ENCODE peak calls at places on chromosome 9, in six cellular contexts. U is neuronal stem cell, L is H9, Q is IMR-90, W is mesendoderm, A is H1. I is an unnamed sample. For H3K4me1, the result is how much of the 10 kb centered on the place peaks cover.

GRCh38 chr9:127788337-127789011 is 2.6 kb downstream of the CDK9 start:
- DNase-seq in U (no peak), L (no peak), Q (no peak), W (no peak), A (no peak), I (no peak)

GRCh38 chr9:133632806-133633680 is 3.1 kb upstream of the DBH start:
- DNase-seq in U (no peak), L (no peak), Q (no peak), W (no peak), A (no peak), I (no peak)

GRCh38 chr9:87324613-87325194 is 173.0 kb upstream of the DAPK1 start:
- DNase-seq in U (peak), L (no peak), Q (peak), W (peak), A (no peak), I (peak)

GRCh38 chr9:115939065-115939765 is 214.4 kb upstream of the PAPPA start:
- DNase-seq in U (no peak), L (no peak), Q (peak), W (no peak), A (no peak), I (peak)

GRCh38 chr9:132645711-132646110 is 24.1 kb downstream of the DDX31 start:
- DNase-seq in U (no peak), L (no peak), Q (no peak), W (no peak), A (no peak), I (no peak)

GRCh38 chr9:126470251-126470993 is 143.3 kb upstream of the LMX1B start:
- DNase-seq in U (no peak), L (no peak), Q (no peak), W (no peak), A (no peak), I (no peak)

GRCh38 chr9:86903461-86904010 is 43.8 kb downstream of the GAS1 start:
- DNase-seq in U (no peak), L (peak), Q (no peak), W (no peak), A (peak), I (no peak)

GRCh38 chr9:5832093-5832542 is 799 bp downstream of the ERMP1 start:
- DNase-seq in U (no peak), L (no peak), Q (no peak), W (no peak), A (no peak), I (no peak)

GRCh38 chr9:113542016-113542415 is 78.5 kb downstream of the RGS3 start:
- DNase-seq in U (no peak), L (no peak), Q (no peak), W (no peak), A (no peak), I (no peak)

GRCh38 chr9:80492221-80492620 is 920.5 kb downstream of the TLE4 start:
- DNase-seq in U (no peak), L (no peak), Q (peak), W (peak), A (no peak), I (no peak)

GRCh38 chr9:77475641-77476473 is 172.3 kb downstream of the GNA14 start:
- DNase-seq in U (no peak), L (no peak), Q (peak), W (no peak), A (no peak), I (no peak)

GRCh38 chr9:100679834-100680233 is 102.0 kb downstream of the CAVIN4 start:
- DNase-seq in U (no peak), L (no peak), Q (no peak), W (no peak), A (no peak), I (no peak)

GRCh38 chr9:109894921-109895758 is 115.1 kb downstream of the PALM2AKAP2 start:
- DNase-seq in U (no peak), L (no peak), Q (peak), W (no peak), A (no peak), I (peak)

GRCh38 chr9:106890621-106891020 is 27.7 kb downstream of the ZNF462 start:
- DNase-seq in U (no peak), L (no peak), Q (no peak), W (no peak), A (no peak), I (no peak)

GRCh38 chr9:70229026-70229425 is 29.8 kb upstream of the SMC5 start:
- DNase-seq in U (no peak), L (no peak), Q (no peak), W (no peak), A (no peak), I (no peak)

GRCh38 chr9:116081437-116082110 is 72.0 kb upstream of the PAPPA start:
- DNase-seq in U (no peak), L (no peak), Q (no peak), W (no peak), A (no peak), I (no peak)

GRCh38 chr9:118302721-118303120 is 598.5 kb downstream of the TLR4 start:
- DNase-seq in U (no peak), L (no peak), Q (no peak), W (no peak), A (no peak), I (peak)

GRCh38 chr9:117546894-117547293 is 132.0 kb upstream of the ASTN2 start:
- DNase-seq in U (no peak), L (peak), Q (no peak), W (peak), A (no peak), I (no peak)

GRCh38 chr9:89458768-89459496 is 39.0 kb downstream of the SEMA4D start:
- DNase-seq in U (no peak), L (no peak), Q (no peak), W (peak), A (no peak), I (no peak)

GRCh38 chr9:105063665-105064247 is 135.8 kb upstream of the ABCA1 start:
- DNase-seq in U (no peak), L (no peak), Q (peak), W (no peak), A (no peak), I (peak)

GRCh38 chr9:22156586-22156985 is 147.5 kb upstream of the CDKN2B start:
- DNase-seq in U (no peak), L (no peak), Q (no peak), W (no peak), A (no peak), I (no peak)

GRCh38 chr9:22157271-22157670 is 148.2 kb upstream of the CDKN2B start:
- DNase-seq in U (no peak), L (no peak), Q (peak), W (peak), A (no peak), I (no peak)

GRCh38 chr9:22158275-22158674 is 149.2 kb upstream of the CDKN2B start:
- DNase-seq in U (no peak), L (no peak), Q (peak), W (no peak), A (no peak), I (no peak)

GRCh38 chr9:22157831-22158230 is 148.7 kb upstream of the CDKN2B start:
- DNase-seq in U (no peak), L (no peak), Q (no peak), W (no peak), A (no peak), I (no peak)

DNA sequence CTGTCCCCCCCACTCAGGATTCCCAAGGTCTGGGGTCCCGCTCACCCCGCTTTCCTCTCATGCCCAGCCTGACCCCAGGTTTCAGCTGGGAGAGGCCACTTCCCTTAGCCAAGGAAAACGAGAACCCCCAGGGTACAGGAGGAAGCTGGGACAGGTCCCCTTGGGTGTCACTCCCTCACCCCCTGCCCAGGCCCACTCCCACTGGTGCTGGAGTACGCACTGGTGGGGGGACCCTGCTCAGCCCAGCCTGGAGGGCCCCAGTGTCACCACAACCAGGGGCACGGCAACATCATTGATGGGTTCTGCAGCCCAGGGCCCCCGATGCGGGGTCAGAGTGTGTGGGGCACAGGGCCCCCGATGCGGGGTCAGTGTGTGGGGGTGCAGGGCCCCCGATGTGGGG is 145.0 kb upstream of the CDKN2B start:
- DNase-seq in U (no peak), L (no peak), Q (no peak), W (no peak), A (no peak), I (no peak)
- H2BK5ac ChIP-seq in U (no peak), L (no peak), Q (no peak), W (no peak), A (no peak), I (no peak)

DNA sequence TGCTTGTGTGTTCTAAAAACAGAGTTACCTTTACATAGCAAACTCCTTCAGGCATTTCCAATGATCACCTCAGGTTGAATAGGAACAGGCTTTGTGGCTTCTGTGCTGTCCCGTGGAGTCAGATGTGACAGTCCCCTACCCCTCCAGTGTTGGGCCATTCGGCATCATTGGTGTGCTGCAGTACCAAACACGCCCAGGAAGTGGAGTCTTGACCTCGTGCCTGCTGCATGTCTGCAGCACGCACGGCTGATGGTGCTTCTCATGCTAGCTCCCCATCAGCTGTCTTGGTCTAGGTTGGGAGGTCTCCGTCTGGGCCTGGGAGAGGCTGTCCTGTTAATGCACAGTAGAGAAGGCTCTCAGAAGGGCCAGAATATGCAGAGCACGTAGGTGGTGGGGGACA is 42.5 kb upstream of the PHF2 start:
- DNase-seq in U (no peak), L (peak), Q (no peak), W (peak), A (no peak), I (no peak)
- H2BK15ac ChIP-seq in U (no peak), L (no peak), Q (no peak), W (no peak), A (no peak), I (no peak)

GRCh38 chr9:20528253-20528652 is 94.0 kb downstream of the MLLT3 start:
- DNase-seq in U (no peak), L (no peak), Q (no peak), W (no peak), A (no peak), I (no peak)

GRCh38 chr9:20532584-20532983 is 89.7 kb downstream of the MLLT3 start:
- DNase-seq in U (no peak), L (no peak), Q (no peak), W (no peak), A (no peak), I (no peak)

GRCh38 chr9:20524776-20525175 is 97.5 kb downstream of the MLLT3 start:
- DNase-seq in U (no peak), L (peak), Q (no peak), W (peak), A (peak), I (no peak)

GRCh38 chr9:20526500-20527319 is 95.6 kb downstream of the MLLT3 start:
- DNase-seq in U (no peak), L (no peak), Q (peak), W (peak), A (no peak), I (peak)

GRCh38 chr9:20529837-20530236 is 92.5 kb downstream of the MLLT3 start:
- DNase-seq in U (no peak), L (no peak), Q (no peak), W (no peak), A (no peak), I (no peak)
- H3K4me1 ChIP-seq in U (under half), L (under half), Q (under half), W (under half), A (under half), I (under half)

DNA sequence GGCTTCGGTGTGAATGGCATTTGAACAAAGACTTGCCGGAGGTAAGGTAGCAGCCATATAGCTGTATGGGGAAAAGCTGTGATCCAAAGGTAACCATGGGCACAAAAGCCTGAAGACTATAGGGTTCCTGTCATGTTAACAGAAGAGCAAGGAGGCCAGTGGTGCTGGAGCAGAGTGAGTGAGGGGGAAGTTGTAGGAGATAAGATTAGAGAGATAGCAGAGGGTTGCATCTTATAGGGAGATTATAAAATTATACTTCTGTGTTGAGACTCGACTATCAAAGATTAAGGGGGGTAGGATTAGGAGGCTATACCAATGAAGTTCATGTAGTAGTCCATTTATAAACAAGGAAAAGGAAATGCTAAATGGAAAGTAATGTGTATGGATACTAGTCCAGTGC is 3.3 kb downstream of the NCBP1 start:
- DNase-seq in U (no peak), L (no peak), Q (no peak), W (peak), A (no peak), I (no peak)
- H2BK5ac ChIP-seq in U (no peak), L (no peak), Q (no peak), W (no peak), A (no peak), I (no peak)

GRCh38 chr9:17520264-17521058 is 58.4 kb upstream of the SH3GL2 start:
- DNase-seq in U (peak), L (peak), Q (no peak), W (peak), A (no peak), I (no peak)
- H2BK15ac ChIP-seq in U (no peak), L (no peak), Q (no peak), W (no peak), A (no peak), I (no peak)

DNA sequence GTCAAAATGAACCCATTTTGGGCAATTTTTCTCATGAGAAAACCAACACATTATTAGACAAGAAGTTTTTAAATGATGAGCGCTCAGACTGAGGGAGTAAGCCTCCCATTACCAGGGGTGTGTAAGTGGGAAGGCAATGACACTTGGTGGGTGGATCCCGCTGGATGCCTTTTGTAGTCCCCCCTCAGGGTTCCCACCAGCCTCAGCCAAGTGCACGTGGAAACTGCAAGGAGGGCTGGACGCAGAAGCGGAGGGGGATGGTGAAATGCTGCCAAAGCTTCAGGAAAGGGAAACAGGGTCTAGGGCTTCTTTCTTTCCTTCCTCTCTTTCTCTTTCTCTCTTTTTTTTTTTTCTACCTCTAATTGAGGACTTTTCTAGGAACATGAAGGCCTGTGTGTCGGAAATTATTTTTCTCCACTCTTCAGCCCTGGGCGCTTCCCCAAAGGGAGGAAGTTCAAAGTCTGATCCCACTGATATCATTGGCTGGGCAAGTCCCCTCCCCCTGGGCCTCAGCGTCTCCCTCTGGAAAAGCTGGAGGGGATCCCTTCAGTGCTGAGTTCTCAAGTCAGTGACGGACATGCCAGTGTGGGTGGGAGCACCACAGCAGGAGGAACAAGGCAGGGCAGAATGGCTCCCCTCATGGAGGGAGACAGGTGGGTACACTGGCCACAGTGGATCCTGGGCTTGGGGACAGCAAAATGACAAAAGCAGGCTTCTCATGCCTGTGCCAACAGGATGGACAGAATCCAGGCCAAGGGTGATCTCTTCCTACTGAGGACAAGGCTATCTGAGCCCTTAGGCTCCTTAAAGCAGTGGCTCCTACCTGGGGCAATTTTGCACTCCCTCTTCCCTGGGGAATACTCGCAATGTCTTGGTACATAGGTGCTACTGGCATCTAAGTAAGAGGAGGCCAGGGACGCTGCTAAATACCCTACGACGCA is 24.0 kb upstream of the SLC25A51 start:
- DNase-seq in U (no peak), L (no peak), Q (no peak), W (no peak), A (no peak), I (no peak)
- H3K4me1 ChIP-seq in U (under half), L (under half), Q (under half), W (under half), A (under half), I (under half)